ENCODE peak calls at places on chromosomes 16 and 17, in four cellular contexts. One of them, this sample, is unnamed.

GRCh38 chr16:57262841-57263584 is 18.0 kb downstream of the ARL2BP start:
- DNase-seq in IMR-90: no peak
- DNase-seq in activated B cell treated with CpG ODN at 0.5 μM for 24 hours: no peak
- DNase-seq in RWPE1: no peak
- DNase-seq in this sample: no peak

GRCh38 chr17:30225919-30226553 is 9.5 kb downstream of the SLC6A4 start:
- DNase-seq in IMR-90: no peak
- DNase-seq in RWPE1: no peak
- DNase-seq in activated B cell treated with CpG ODN at 0.5 μM for 24 hours: no peak
- DNase-seq in this sample: no peak

GRCh38 chr17:62630365-62631085 is 3.1 kb downstream of the MRC2 start:
- DNase-seq in activated B cell treated with CpG ODN at 0.5 μM for 24 hours: no peak
- DNase-seq in IMR-90: peak; percentile 59
- DNase-seq in RWPE1: no peak
- DNase-seq in this sample: no peak

GRCh38 chr17:36722121-36722902 is 120.9 kb downstream of the MRM1 start:
- DNase-seq in IMR-90: peak; percentile 5
- DNase-seq in RWPE1: peak; percentile 35
- DNase-seq in activated B cell treated with CpG ODN at 0.5 μM for 24 hours: peak; percentile 82
- DNase-seq in this sample: peak; percentile 97

GRCh38 chr17:586920-587319 is 127.7 kb downstream of the VPS53 start:
- DNase-seq in RWPE1: no peak
- DNase-seq in activated B cell treated with CpG ODN at 0.5 μM for 24 hours: no peak
- DNase-seq in IMR-90: no peak
- DNase-seq in this sample: no peak

GRCh38 chr16:17470871-17471744 is at the start of gene XYLT1:
- DNase-seq in IMR-90: peak; percentile 94
- DNase-seq in activated B cell treated with CpG ODN at 0.5 μM for 24 hours: peak; percentile 45
- DNase-seq in RWPE1: peak; percentile 78
- DNase-seq in this sample: peak; percentile 92

GRCh38 chr16:89257281-89257731 is 39.8 kb downstream of the ZNF778 start:
- DNase-seq in IMR-90: no peak
- DNase-seq in activated B cell treated with CpG ODN at 0.5 μM for 24 hours: no peak
- DNase-seq in RWPE1: no peak
- DNase-seq in this sample: no peak

GRCh38 chr16:71853413-71853812 is 7.6 kb downstream of the ATXN1L start:
- DNase-seq in RWPE1: no peak
- DNase-seq in activated B cell treated with CpG ODN at 0.5 μM for 24 hours: no peak
- DNase-seq in IMR-90: no peak
- DNase-seq in this sample: no peak

GRCh38 chr16:73864868-73865267 is 431.7 kb upstream of the PSMD7 start:
- DNase-seq in IMR-90: no peak
- DNase-seq in activated B cell treated with CpG ODN at 0.5 μM for 24 hours: no peak
- DNase-seq in RWPE1: no peak
- DNase-seq in this sample: no peak

GRCh38 chr17:73647767-73648542 is 3.7 kb upstream of the SDK2 start:
- DNase-seq in IMR-90: no peak
- DNase-seq in RWPE1: no peak
- DNase-seq in activated B cell treated with CpG ODN at 0.5 μM for 24 hours: no peak
- DNase-seq in this sample: no peak

GRCh38 chr16:83972256-83973008 is 4.4 kb downstream of the NECAB2 start:
- DNase-seq in activated B cell treated with CpG ODN at 0.5 μM for 24 hours: no peak
- DNase-seq in IMR-90: no peak
- DNase-seq in RWPE1: no peak
- DNase-seq in this sample: no peak

GRCh38 chr17:45311762-45312476 is 4.9 kb downstream of the MAP3K14 start:
- DNase-seq in IMR-90: peak; percentile 63
- DNase-seq in activated B cell treated with CpG ODN at 0.5 μM for 24 hours: no peak
- DNase-seq in RWPE1: peak; percentile 84
- DNase-seq in this sample: no peak

GRCh38 chr16:84662471-84662870 is 14.2 kb downstream of the KLHL36 start:
- DNase-seq in RWPE1: no peak
- DNase-seq in IMR-90: peak; percentile 78
- DNase-seq in activated B cell treated with CpG ODN at 0.5 μM for 24 hours: no peak
- DNase-seq in this sample: no peak

GRCh38 chr16:86074651-86075487 is 175.9 kb downstream of the IRF8 start:
- DNase-seq in activated B cell treated with CpG ODN at 0.5 μM for 24 hours: no peak
- DNase-seq in RWPE1: no peak
- DNase-seq in IMR-90: peak; percentile 61
- DNase-seq in this sample: peak; percentile 89

GRCh38 chr17:60641810-60642220 is 35.8 kb upstream of the BCAS3 start:
- DNase-seq in RWPE1: peak; percentile 46
- DNase-seq in activated B cell treated with CpG ODN at 0.5 μM for 24 hours: no peak
- DNase-seq in IMR-90: peak; percentile 85
- DNase-seq in this sample: peak; percentile 80

GRCh38 chr17:32319548-32319905 is 22.4 kb downstream of the C17orf75 start:
- DNase-seq in RWPE1: peak; percentile 76
- DNase-seq in activated B cell treated with CpG ODN at 0.5 μM for 24 hours: peak; percentile 85
- DNase-seq in IMR-90: peak; percentile 41
- DNase-seq in this sample: peak; percentile 83

GRCh38 chr16:397736-398332 is 835 bp downstream of the NME4 start:
- DNase-seq in activated B cell treated with CpG ODN at 0.5 μM for 24 hours: no peak
- DNase-seq in RWPE1: peak; percentile 56
- DNase-seq in IMR-90: peak; percentile 61
- DNase-seq in this sample: no peak

GRCh38 chr17:13462673-13463124 is 139.0 kb downstream of the HS3ST3A1 start:
- DNase-seq in activated B cell treated with CpG ODN at 0.5 μM for 24 hours: no peak
- DNase-seq in IMR-90: no peak
- DNase-seq in RWPE1: no peak
- DNase-seq in this sample: no peak

GRCh38 chr17:16814439-16814838 is 124.4 kb downstream of the CCDC144A start:
- DNase-seq in IMR-90: no peak
- DNase-seq in activated B cell treated with CpG ODN at 0.5 μM for 24 hours: no peak
- DNase-seq in RWPE1: no peak
- DNase-seq in this sample: no peak

GRCh38 chr16:17461951-17462729 is 8.6 kb downstream of the XYLT1 start:
- DNase-seq in RWPE1: no peak
- DNase-seq in IMR-90: no peak
- DNase-seq in activated B cell treated with CpG ODN at 0.5 μM for 24 hours: no peak
- DNase-seq in this sample: peak; percentile 88

GRCh38 chr17:61614219-61614618 is 23.2 kb upstream of the NACA2 start:
- DNase-seq in RWPE1: no peak
- DNase-seq in activated B cell treated with CpG ODN at 0.5 μM for 24 hours: no peak
- DNase-seq in IMR-90: no peak
- DNase-seq in this sample: no peak

GRCh38 chr16:51888534-51888933 is 658.4 kb downstream of the TOX3 start:
- DNase-seq in IMR-90: peak; percentile 39
- DNase-seq in activated B cell treated with CpG ODN at 0.5 μM for 24 hours: no peak
- DNase-seq in RWPE1: no peak
- DNase-seq in this sample: no peak

GRCh38 chr17:69480197-69480596 is 65.7 kb downstream of the MAP2K6 start:
- DNase-seq in activated B cell treated with CpG ODN at 0.5 μM for 24 hours: no peak
- DNase-seq in RWPE1: no peak
- DNase-seq in IMR-90: no peak
- DNase-seq in this sample: no peak

GRCh38 chr17:36525113-36525512 is 9.6 kb downstream of the MYO19 start:
- DNase-seq in IMR-90: peak; percentile 65
- DNase-seq in RWPE1: no peak
- DNase-seq in activated B cell treated with CpG ODN at 0.5 μM for 24 hours: no peak
- DNase-seq in this sample: no peak

GRCh38 chr16:81469710-81470481 is 25.3 kb downstream of the CMIP start:
- DNase-seq in IMR-90: no peak
- DNase-seq in RWPE1: no peak
- DNase-seq in activated B cell treated with CpG ODN at 0.5 μM for 24 hours: no peak
- DNase-seq in this sample: peak; percentile 98

GRCh38 chr17:19461139-19461538 is 50.1 kb downstream of the RNF112 start:
- DNase-seq in RWPE1: no peak
- DNase-seq in IMR-90: no peak
- DNase-seq in activated B cell treated with CpG ODN at 0.5 μM for 24 hours: no peak
- DNase-seq in this sample: peak; percentile 43

GRCh38 chr17:17204041-17204591 is 2.0 kb downstream of the PLD6 start:
- DNase-seq in IMR-90: no peak
- DNase-seq in RWPE1: no peak
- DNase-seq in activated B cell treated with CpG ODN at 0.5 μM for 24 hours: no peak
- DNase-seq in this sample: peak; percentile 54

GRCh38 chr16:48965391-48965790 is 316.2 kb downstream of the CBLN1 start:
- DNase-seq in IMR-90: peak; percentile 47
- DNase-seq in activated B cell treated with CpG ODN at 0.5 μM for 24 hours: no peak
- DNase-seq in RWPE1: no peak
- DNase-seq in this sample: no peak

GRCh38 chr17:76909971-76910760 is 42.0 kb downstream of the MGAT5B start:
- DNase-seq in IMR-90: peak; percentile 41
- DNase-seq in activated B cell treated with CpG ODN at 0.5 μM for 24 hours: no peak
- DNase-seq in RWPE1: peak; percentile 75
- DNase-seq in this sample: peak; percentile 55

GRCh38 chr17:79192503-79193500 is 118.2 kb downstream of the ENGASE start:
- DNase-seq in activated B cell treated with CpG ODN at 0.5 μM for 24 hours: no peak
- DNase-seq in RWPE1: peak; percentile 58
- DNase-seq in IMR-90: peak; percentile 11
- DNase-seq in this sample: peak; percentile 41

GRCh38 chr17:1961187-1961586 is 63.9 kb downstream of the RTN4RL1 start:
- DNase-seq in activated B cell treated with CpG ODN at 0.5 μM for 24 hours: no peak
- DNase-seq in RWPE1: no peak
- DNase-seq in IMR-90: no peak
- DNase-seq in this sample: no peak

GRCh38 chr17:81980752-81981239 is 3.4 kb downstream of the ASPSCR1 start:
- DNase-seq in RWPE1: no peak
- DNase-seq in activated B cell treated with CpG ODN at 0.5 μM for 24 hours: no peak
- DNase-seq in IMR-90: no peak
- DNase-seq in this sample: no peak

GRCh38 chr17:58691701-58692238 is at the start of gene TEX14:
- DNase-seq in activated B cell treated with CpG ODN at 0.5 μM for 24 hours: no peak
- DNase-seq in IMR-90: no peak
- DNase-seq in RWPE1: no peak
- DNase-seq in this sample: peak; percentile 8

GRCh38 chr17:42944211-42944610 is 20.0 kb downstream of the AARSD1 start:
- DNase-seq in IMR-90: peak; percentile 40
- DNase-seq in RWPE1: no peak
- DNase-seq in activated B cell treated with CpG ODN at 0.5 μM for 24 hours: no peak
- DNase-seq in this sample: no peak
- TF ChIP-seq CTCF in IMR-90: no peak
- TF ChIP-seq CTCF in RWPE1: no peak
- TF ChIP-seq CTCF in activated B cell treated with CpG ODN at 0.5 μM for 24 hours: no peak
- TF ChIP-seq CTCF in this sample: no peak

GRCh38 chr16:53415504-53415903 is 18.8 kb upstream of the RBL2 start:
- DNase-seq in IMR-90: no peak
- DNase-seq in RWPE1: no peak
- DNase-seq in activated B cell treated with CpG ODN at 0.5 μM for 24 hours: no peak
- DNase-seq in this sample: peak; percentile 42

GRCh38 chr16:53417011-53417410 is 17.3 kb upstream of the RBL2 start:
- DNase-seq in IMR-90: peak; percentile 4
- DNase-seq in activated B cell treated with CpG ODN at 0.5 μM for 24 hours: no peak
- DNase-seq in RWPE1: no peak
- DNase-seq in this sample: peak; percentile 57

GRCh38 chr16:53417976-53418375 is 16.3 kb upstream of the RBL2 start:
- DNase-seq in IMR-90: no peak
- DNase-seq in RWPE1: no peak
- DNase-seq in activated B cell treated with CpG ODN at 0.5 μM for 24 hours: no peak
- DNase-seq in this sample: no peak

DNA sequence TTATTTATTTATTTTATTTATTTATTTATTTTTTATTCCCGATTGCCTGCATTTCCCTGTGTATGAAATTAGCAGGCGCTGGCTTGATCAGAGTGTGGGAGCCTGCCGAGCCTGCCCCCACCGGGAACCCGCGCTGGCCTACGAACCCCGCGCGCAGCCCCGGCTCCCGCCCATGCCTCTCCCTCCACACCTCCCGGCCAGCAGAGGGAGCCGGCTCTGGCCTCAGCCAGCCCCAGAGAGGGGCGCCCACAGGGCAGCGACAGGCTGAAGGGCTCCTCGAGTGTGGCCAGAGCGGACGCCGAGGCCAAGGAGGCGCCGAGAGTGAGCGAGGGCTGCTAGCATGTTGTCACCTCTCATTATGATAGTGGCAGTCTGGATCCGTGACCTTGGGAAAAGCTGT is 13.0 kb upstream of the RBL2 start:
- DNase-seq in IMR-90: no peak
- DNase-seq in activated B cell treated with CpG ODN at 0.5 μM for 24 hours: no peak
- DNase-seq in RWPE1: no peak
- DNase-seq in this sample: no peak
- TF ChIP-seq CTCF in IMR-90: no peak
- TF ChIP-seq CTCF in activated B cell treated with CpG ODN at 0.5 μM for 24 hours: no peak
- TF ChIP-seq CTCF in RWPE1: no peak
- TF ChIP-seq CTCF in this sample: peak; percentile 18

GRCh38 chr16:23597003-23597756 is 1.1 kb upstream of the NDUFAB1 start:
- DNase-seq in activated B cell treated with CpG ODN at 0.5 μM for 24 hours: peak; percentile 24
- DNase-seq in IMR-90: no peak
- DNase-seq in RWPE1: no peak
- DNase-seq in this sample: peak; percentile 76
- TF ChIP-seq CTCF in activated B cell treated with CpG ODN at 0.5 μM for 24 hours: no peak
- TF ChIP-seq CTCF in IMR-90: no peak
- TF ChIP-seq CTCF in RWPE1: no peak
- TF ChIP-seq CTCF in this sample: peak; percentile 61

GRCh38 chr16:50547340-50547865 is 793 bp upstream of the NKD1 start:
- DNase-seq in IMR-90: no peak
- DNase-seq in RWPE1: no peak
- DNase-seq in activated B cell treated with CpG ODN at 0.5 μM for 24 hours: peak; percentile 50
- DNase-seq in this sample: peak; percentile 65
- TF ChIP-seq CTCF in IMR-90: no peak
- TF ChIP-seq CTCF in RWPE1: peak; percentile 21
- TF ChIP-seq CTCF in activated B cell treated with CpG ODN at 0.5 μM for 24 hours: no peak
- TF ChIP-seq CTCF in this sample: peak; percentile 20